ENCODE peak calls at places on chromosome 17, in eight cellular contexts. One of them, this sample, is unnamed.

GRCh38 chr17:38721802-38722201 is 8.3 kb upstream of the CISD3 start:
- DNase-seq in activated T-cell treated with anti-CD3 and anti-CD28 coated beads, Interleukin-2, amount 50 U/mL, for 72 hours: no peak
- DNase-seq in colonic mucosa: no peak
- DNase-seq in stimulated activated CD8-positive, alpha-beta memory T cell treated with anti-CD3 and anti-CD28 coated beads, Interleukin-15, amount 100 ng/mL, for 1 hour: no peak
- DNase-seq in brain microvascular endothelial cell: no peak
- DNase-seq in OCI-LY7: no peak
- DNase-seq in hypothalamus: no peak
- DNase-seq in GOT3: no peak
- DNase-seq in this sample: no peak

GRCh38 chr17:38870259-38871165 is 654 bp downstream of the LASP1 start:
- DNase-seq in activated T-cell treated with anti-CD3 and anti-CD28 coated beads, Interleukin-2, amount 50 U/mL, for 72 hours: peak; percentile 85
- DNase-seq in colonic mucosa: peak; percentile 85
- DNase-seq in stimulated activated CD8-positive, alpha-beta memory T cell treated with anti-CD3 and anti-CD28 coated beads, Interleukin-15, amount 100 ng/mL, for 1 hour: no peak
- DNase-seq in brain microvascular endothelial cell: no peak
- DNase-seq in OCI-LY7: peak; percentile 84
- DNase-seq in hypothalamus: peak; percentile 52
- DNase-seq in GOT3: no peak
- DNase-seq in this sample: no peak

GRCh38 chr17:43548689-43549379 is 2.7 kb upstream of the ETV4 start:
- DNase-seq in activated T-cell treated with anti-CD3 and anti-CD28 coated beads, Interleukin-2, amount 50 U/mL, for 72 hours: no peak
- DNase-seq in colonic mucosa: no peak
- DNase-seq in stimulated activated CD8-positive, alpha-beta memory T cell treated with anti-CD3 and anti-CD28 coated beads, Interleukin-15, amount 100 ng/mL, for 1 hour: no peak
- DNase-seq in brain microvascular endothelial cell: no peak
- DNase-seq in OCI-LY7: no peak
- DNase-seq in hypothalamus: no peak
- DNase-seq in GOT3: no peak
- DNase-seq in this sample: no peak

GRCh38 chr17:10628756-10629155 is 28.4 kb downstream of the MYH3 start:
- DNase-seq in activated T-cell treated with anti-CD3 and anti-CD28 coated beads, Interleukin-2, amount 50 U/mL, for 72 hours: peak; percentile 6
- DNase-seq in colonic mucosa: no peak
- DNase-seq in stimulated activated CD8-positive, alpha-beta memory T cell treated with anti-CD3 and anti-CD28 coated beads, Interleukin-15, amount 100 ng/mL, for 1 hour: no peak
- DNase-seq in brain microvascular endothelial cell: no peak
- DNase-seq in OCI-LY7: no peak
- DNase-seq in hypothalamus: no peak
- DNase-seq in GOT3: no peak
- DNase-seq in this sample: no peak

GRCh38 chr17:28227278-28228108 is 91.5 kb upstream of the TMEM97 start:
- DNase-seq in activated T-cell treated with anti-CD3 and anti-CD28 coated beads, Interleukin-2, amount 50 U/mL, for 72 hours: peak; percentile 35
- DNase-seq in colonic mucosa: peak; percentile 84
- DNase-seq in stimulated activated CD8-positive, alpha-beta memory T cell treated with anti-CD3 and anti-CD28 coated beads, Interleukin-15, amount 100 ng/mL, for 1 hour: no peak
- DNase-seq in brain microvascular endothelial cell: peak; percentile 32
- DNase-seq in OCI-LY7: no peak
- DNase-seq in hypothalamus: no peak
- DNase-seq in GOT3: no peak
- DNase-seq in this sample: no peak

GRCh38 chr17:35254107-35254802 is 11.4 kb downstream of the SLFN5 start:
- DNase-seq in activated T-cell treated with anti-CD3 and anti-CD28 coated beads, Interleukin-2, amount 50 U/mL, for 72 hours: no peak
- DNase-seq in colonic mucosa: peak; percentile 58
- DNase-seq in stimulated activated CD8-positive, alpha-beta memory T cell treated with anti-CD3 and anti-CD28 coated beads, Interleukin-15, amount 100 ng/mL, for 1 hour: no peak
- DNase-seq in brain microvascular endothelial cell: peak; percentile 87
- DNase-seq in OCI-LY7: no peak
- DNase-seq in hypothalamus: no peak
- DNase-seq in GOT3: peak; percentile 22
- DNase-seq in this sample: peak; percentile 86

GRCh38 chr17:7393613-7394451 is 493 bp downstream of the PLSCR3 start:
- DNase-seq in activated T-cell treated with anti-CD3 and anti-CD28 coated beads, Interleukin-2, amount 50 U/mL, for 72 hours: peak; percentile 70
- DNase-seq in colonic mucosa: peak; percentile 43
- DNase-seq in stimulated activated CD8-positive, alpha-beta memory T cell treated with anti-CD3 and anti-CD28 coated beads, Interleukin-15, amount 100 ng/mL, for 1 hour: peak; percentile 30
- DNase-seq in brain microvascular endothelial cell: no peak
- DNase-seq in OCI-LY7: peak; percentile 69
- DNase-seq in hypothalamus: no peak
- DNase-seq in GOT3: no peak
- DNase-seq in this sample: no peak

GRCh38 chr17:82956146-82956725 is 116.4 kb upstream of the ZNF750 start:
- DNase-seq in activated T-cell treated with anti-CD3 and anti-CD28 coated beads, Interleukin-2, amount 50 U/mL, for 72 hours: no peak
- DNase-seq in colonic mucosa: no peak
- DNase-seq in stimulated activated CD8-positive, alpha-beta memory T cell treated with anti-CD3 and anti-CD28 coated beads, Interleukin-15, amount 100 ng/mL, for 1 hour: no peak
- DNase-seq in brain microvascular endothelial cell: no peak
- DNase-seq in OCI-LY7: no peak
- DNase-seq in hypothalamus: no peak
- DNase-seq in GOT3: no peak
- DNase-seq in this sample: no peak

This sample was measured in AG04449.